ENCODE peak calls at places on chromosomes 5 and 9, in nine cellular contexts. One of them, this sample, is unnamed.

GRCh38 chr9:114343471-114344187 is 14.0 kb downstream of the ORM2 start:
- DNase-seq in endothelial cell of umbilical vein: no peak
- DNase-seq in SK-N-SH: no peak
- DNase-seq in H1: no peak
- DNase-seq in HepG2: no peak
- DNase-seq in GM12878: no peak
- DNase-seq in A549: no peak
- DNase-seq in K562: no peak
- DNase-seq in HCT116: no peak
- DNase-seq in this sample: no peak

GRCh38 chr5:62066878-62067277 is 239.1 kb upstream of the KIF2A start:
- DNase-seq in GM12878: no peak
- DNase-seq in endothelial cell of umbilical vein: no peak
- DNase-seq in H1: no peak
- DNase-seq in K562: no peak
- DNase-seq in HepG2: no peak
- DNase-seq in A549: no peak
- DNase-seq in HCT116: no peak
- DNase-seq in SK-N-SH: no peak
- DNase-seq in this sample: no peak

GRCh38 chr9:135898634-135899407 is 8.5 kb downstream of the CAMSAP1 start:
- DNase-seq in endothelial cell of umbilical vein: no peak
- DNase-seq in K562: no peak
- DNase-seq in HCT116: no peak
- DNase-seq in H1: no peak
- DNase-seq in HepG2: no peak
- DNase-seq in GM12878: no peak
- DNase-seq in A549: no peak
- DNase-seq in SK-N-SH: no peak
- DNase-seq in this sample: no peak

GRCh38 chr5:132256783-132257130 is 739 bp upstream of the PDLIM4 start:
- DNase-seq in H1: no peak
- DNase-seq in SK-N-SH: no peak
- DNase-seq in A549: no peak
- DNase-seq in K562: no peak
- DNase-seq in HepG2: no peak
- DNase-seq in HCT116: no peak
- DNase-seq in endothelial cell of umbilical vein: no peak
- DNase-seq in GM12878: no peak
- DNase-seq in this sample: no peak

GRCh38 chr9:124839612-124840299 is 13.5 kb upstream of the WDR38 start:
- DNase-seq in A549: peak
- DNase-seq in K562: peak
- DNase-seq in HepG2: peak
- DNase-seq in endothelial cell of umbilical vein: peak
- DNase-seq in HCT116: peak
- DNase-seq in SK-N-SH: peak
- DNase-seq in GM12878: no peak
- DNase-seq in H1: no peak
- DNase-seq in this sample: no peak

GRCh38 chr5:180519098-180519497 is 24.9 kb downstream of the CNOT6 start:
- DNase-seq in endothelial cell of umbilical vein: no peak
- DNase-seq in SK-N-SH: no peak
- DNase-seq in HCT116: no peak
- DNase-seq in A549: no peak
- DNase-seq in H1: no peak
- DNase-seq in K562: no peak
- DNase-seq in GM12878: no peak
- DNase-seq in HepG2: no peak
- DNase-seq in this sample: peak

GRCh38 chr9:5008206-5008605 is 23.1 kb downstream of the JAK2 start:
- DNase-seq in H1: no peak
- DNase-seq in SK-N-SH: no peak
- DNase-seq in HCT116: no peak
- DNase-seq in HepG2: no peak
- DNase-seq in endothelial cell of umbilical vein: no peak
- DNase-seq in A549: no peak
- DNase-seq in GM12878: no peak
- DNase-seq in K562: no peak
- DNase-seq in this sample: no peak

GRCh38 chr9:36499156-36499886 is 73.4 kb upstream of the MELK start:
- DNase-seq in HepG2: no peak
- DNase-seq in A549: no peak
- DNase-seq in HCT116: no peak
- DNase-seq in K562: no peak
- DNase-seq in GM12878: no peak
- DNase-seq in SK-N-SH: peak
- DNase-seq in endothelial cell of umbilical vein: no peak
- DNase-seq in H1: no peak
- DNase-seq in this sample: no peak

GRCh38 chr5:138065102-138065501 is 18.7 kb upstream of the WNT8A start:
- DNase-seq in A549: peak
- DNase-seq in HCT116: no peak
- DNase-seq in HepG2: no peak
- DNase-seq in H1: peak
- DNase-seq in SK-N-SH: no peak
- DNase-seq in GM12878: no peak
- DNase-seq in endothelial cell of umbilical vein: no peak
- DNase-seq in K562: peak
- DNase-seq in this sample: peak

GRCh38 chr5:176874198-176874780 is 24.9 kb downstream of the HK3 start:
- DNase-seq in GM12878: no peak
- DNase-seq in H1: no peak
- DNase-seq in A549: no peak
- DNase-seq in HepG2: no peak
- DNase-seq in endothelial cell of umbilical vein: no peak
- DNase-seq in SK-N-SH: no peak
- DNase-seq in K562: no peak
- DNase-seq in HCT116: no peak
- DNase-seq in this sample: no peak

GRCh38 chr9:133113928-133114351 is 7.1 kb downstream of the RALGDS start:
- DNase-seq in SK-N-SH: peak
- DNase-seq in H1: no peak
- DNase-seq in K562: no peak
- DNase-seq in endothelial cell of umbilical vein: no peak
- DNase-seq in HCT116: no peak
- DNase-seq in GM12878: no peak
- DNase-seq in A549: no peak
- DNase-seq in HepG2: no peak
- DNase-seq in this sample: no peak

GRCh38 chr9:94926457-94926852 is 200.0 kb downstream of the AOPEP start:
- DNase-seq in A549: no peak
- DNase-seq in endothelial cell of umbilical vein: no peak
- DNase-seq in HCT116: no peak
- DNase-seq in GM12878: no peak
- DNase-seq in SK-N-SH: no peak
- DNase-seq in K562: no peak
- DNase-seq in HepG2: no peak
- DNase-seq in H1: no peak
- DNase-seq in this sample: no peak

GRCh38 chr9:94927048-94927761 is 200.7 kb downstream of the AOPEP start:
- DNase-seq in SK-N-SH: peak
- DNase-seq in HCT116: no peak
- DNase-seq in endothelial cell of umbilical vein: no peak
- DNase-seq in H1: no peak
- DNase-seq in A549: no peak
- DNase-seq in HepG2: no peak
- DNase-seq in K562: no peak
- DNase-seq in GM12878: no peak
- DNase-seq in this sample: no peak

GRCh38 chr9:94928696-94929372 is 202.3 kb downstream of the AOPEP start:
- DNase-seq in A549: no peak
- DNase-seq in HCT116: no peak
- DNase-seq in SK-N-SH: peak
- DNase-seq in endothelial cell of umbilical vein: peak
- DNase-seq in HepG2: peak
- DNase-seq in H1: no peak
- DNase-seq in K562: peak
- DNase-seq in GM12878: no peak
- DNase-seq in this sample: no peak

GRCh38 chr9:94928271-94928670 is 201.8 kb downstream of the AOPEP start:
- DNase-seq in SK-N-SH: peak
- DNase-seq in GM12878: no peak
- DNase-seq in endothelial cell of umbilical vein: no peak
- DNase-seq in A549: no peak
- DNase-seq in H1: no peak
- DNase-seq in HepG2: no peak
- DNase-seq in K562: no peak
- DNase-seq in HCT116: no peak
- DNase-seq in this sample: no peak

DNA sequence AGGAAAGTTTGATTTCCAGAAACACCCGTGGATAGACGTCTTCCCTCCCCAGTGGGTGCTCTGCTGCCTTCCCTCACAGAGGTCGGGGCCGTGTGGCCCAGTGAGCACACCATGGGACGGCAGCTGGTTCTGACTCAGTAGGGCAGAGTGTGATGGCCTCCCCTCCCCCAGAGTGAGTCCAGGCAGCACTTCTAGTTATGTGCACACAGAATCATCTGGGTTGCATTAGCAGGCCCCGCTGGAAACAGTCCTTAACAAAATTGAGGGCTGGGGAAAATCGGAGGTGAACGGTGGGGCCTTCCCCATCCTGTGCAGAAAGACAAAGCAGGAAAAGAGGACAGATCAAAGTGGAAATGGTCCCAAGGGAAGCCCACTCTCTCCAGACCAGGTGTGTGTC is 201.3 kb downstream of the AOPEP start:
- DNase-seq in A549: no peak
- DNase-seq in HCT116: no peak
- DNase-seq in HepG2: no peak
- DNase-seq in K562: no peak
- DNase-seq in H1: no peak
- DNase-seq in GM12878: no peak
- DNase-seq in SK-N-SH: peak
- DNase-seq in endothelial cell of umbilical vein: no peak
- DNase-seq in this sample: no peak
- TF ChIP-seq MAX in A549: no peak
- TF ChIP-seq MAX in HCT116: no peak
- TF ChIP-seq MAX in HepG2: no peak
- TF ChIP-seq MAX in K562: no peak
- TF ChIP-seq MAX in H1: no peak
- TF ChIP-seq MAX in GM12878: no peak
- TF ChIP-seq MAX in SK-N-SH: no peak
- TF ChIP-seq MAX in endothelial cell of umbilical vein: no peak
- TF ChIP-seq MAX in this sample: no peak

DNA sequence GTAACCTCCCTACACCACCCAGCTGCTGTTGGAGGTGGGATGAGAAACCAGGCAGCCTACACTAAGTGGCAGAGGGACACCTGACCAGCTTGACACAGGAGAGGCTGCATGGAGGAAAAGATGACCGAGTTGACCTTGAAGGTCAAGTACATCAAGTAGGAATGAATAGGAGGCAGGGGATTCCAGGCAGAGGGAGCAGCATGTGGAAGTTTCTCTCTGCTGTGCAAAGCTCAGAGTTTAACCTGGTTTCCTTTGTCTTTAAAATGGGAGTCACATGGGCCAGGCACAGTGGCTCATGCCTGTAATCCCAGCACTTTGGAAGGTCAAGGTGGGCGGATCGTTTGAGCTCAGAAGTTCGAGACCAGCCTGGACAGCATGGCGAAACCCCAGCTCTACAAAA is 32.6 kb downstream of the SPRY4 start:
- DNase-seq in SK-N-SH: no peak
- DNase-seq in K562: no peak
- DNase-seq in H1: no peak
- DNase-seq in HepG2: peak
- DNase-seq in HCT116: no peak
- DNase-seq in A549: no peak
- DNase-seq in GM12878: no peak
- DNase-seq in endothelial cell of umbilical vein: no peak
- DNase-seq in this sample: no peak
- H3K4me3 ChIP-seq in SK-N-SH: no peak
- H3K4me3 ChIP-seq in K562: no peak
- H3K4me3 ChIP-seq in H1: no peak
- H3K4me3 ChIP-seq in HepG2: no peak
- H3K4me3 ChIP-seq in HCT116: no peak
- H3K4me3 ChIP-seq in A549: no peak
- H3K4me3 ChIP-seq in GM12878: no peak
- H3K4me3 ChIP-seq in endothelial cell of umbilical vein: no peak
- H3K4me3 ChIP-seq in this sample: no peak

GRCh38 chr9:79813262-79813646 is 241.5 kb downstream of the TLE4 start:
- DNase-seq in HCT116: no peak
- DNase-seq in K562: no peak
- DNase-seq in A549: no peak
- DNase-seq in HepG2: no peak
- DNase-seq in SK-N-SH: no peak
- DNase-seq in endothelial cell of umbilical vein: no peak
- DNase-seq in H1: no peak
- DNase-seq in GM12878: no peak
- DNase-seq in this sample: no peak

GRCh38 chr9:79809931-79810330 is 238.2 kb downstream of the TLE4 start:
- DNase-seq in GM12878: no peak
- DNase-seq in A549: no peak
- DNase-seq in HepG2: no peak
- DNase-seq in SK-N-SH: no peak
- DNase-seq in K562: no peak
- DNase-seq in H1: no peak
- DNase-seq in endothelial cell of umbilical vein: peak
- DNase-seq in HCT116: no peak
- DNase-seq in this sample: no peak

GRCh38 chr9:79812099-79812498 is 240.3 kb downstream of the TLE4 start:
- DNase-seq in SK-N-SH: no peak
- DNase-seq in H1: no peak
- DNase-seq in HCT116: no peak
- DNase-seq in HepG2: no peak
- DNase-seq in K562: no peak
- DNase-seq in GM12878: no peak
- DNase-seq in endothelial cell of umbilical vein: no peak
- DNase-seq in A549: no peak
- DNase-seq in this sample: no peak

GRCh38 chr9:79809477-79809876 is 237.7 kb downstream of the TLE4 start:
- DNase-seq in H1: no peak
- DNase-seq in SK-N-SH: no peak
- DNase-seq in K562: no peak
- DNase-seq in A549: no peak
- DNase-seq in GM12878: no peak
- DNase-seq in HepG2: peak
- DNase-seq in endothelial cell of umbilical vein: peak
- DNase-seq in HCT116: no peak
- DNase-seq in this sample: no peak

GRCh38 chr9:79812507-79813261 is 240.9 kb downstream of the TLE4 start:
- DNase-seq in GM12878: peak
- DNase-seq in A549: no peak
- DNase-seq in HCT116: no peak
- DNase-seq in H1: no peak
- DNase-seq in endothelial cell of umbilical vein: no peak
- DNase-seq in K562: no peak
- DNase-seq in SK-N-SH: no peak
- DNase-seq in HepG2: no peak
- DNase-seq in this sample: peak
- TF ChIP-seq MAX in GM12878: no peak
- TF ChIP-seq MAX in A549: no peak
- TF ChIP-seq MAX in HCT116: no peak
- TF ChIP-seq MAX in H1: no peak
- TF ChIP-seq MAX in endothelial cell of umbilical vein: no peak
- TF ChIP-seq MAX in K562: no peak
- TF ChIP-seq MAX in SK-N-SH: no peak
- TF ChIP-seq MAX in HepG2: no peak
- TF ChIP-seq MAX in this sample: no peak

DNA sequence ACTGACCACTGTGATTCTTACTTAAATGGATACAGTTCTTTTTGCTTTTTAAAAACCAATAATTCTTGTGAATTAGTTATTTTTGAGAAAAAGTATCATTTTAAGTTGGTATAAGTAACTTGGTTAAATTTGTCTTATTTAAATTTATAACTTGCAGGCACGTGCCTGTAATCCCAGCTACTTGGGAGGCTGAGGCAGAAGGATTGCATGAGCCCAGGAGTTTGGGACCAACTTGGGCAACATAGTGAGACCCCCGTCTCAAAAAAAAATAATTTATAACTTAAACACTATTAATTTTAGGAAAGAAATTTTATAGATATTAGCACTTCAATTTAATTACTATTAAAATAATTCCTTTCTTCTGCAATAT is 5.0 kb downstream of the CPEB4 start:
- DNase-seq in GM12878: no peak
- DNase-seq in endothelial cell of umbilical vein: no peak
- DNase-seq in H1: no peak
- DNase-seq in HepG2: no peak
- DNase-seq in K562: no peak
- DNase-seq in SK-N-SH: no peak
- DNase-seq in HCT116: no peak
- DNase-seq in A549: no peak
- DNase-seq in this sample: no peak
- H3K4me3 ChIP-seq in GM12878: peak
- H3K4me3 ChIP-seq in endothelial cell of umbilical vein: no peak
- H3K4me3 ChIP-seq in H1: no peak
- H3K4me3 ChIP-seq in HepG2: peak
- H3K4me3 ChIP-seq in K562: peak
- H3K4me3 ChIP-seq in SK-N-SH: no peak
- H3K4me3 ChIP-seq in HCT116: no peak
- H3K4me3 ChIP-seq in A549: peak
- H3K4me3 ChIP-seq in this sample: no peak

This sample was measured in NB4.